ENCODE peak calls at places on chromosomes 11 and 22, in ten cellular contexts. V, L, Q, W, D, U, G, K, S and Z are unnamed samples.

GRCh38 chr11:64324692-64325469 is 7.0 kb downstream of the PRDX5 start:
- DNase-seq in V (no peak), L (no peak), Q (no peak), W (no peak), D (no peak), U (no peak), G (no peak), K (no peak), S (no peak), Z (no peak)

GRCh38 chr22:36433318-36434231 is 45.8 kb upstream of the MYH9 start:
- DNase-seq in V (no peak), L (no peak), Q (peak; percentile 64), W (no peak), D (no peak), U (peak; percentile 53), G (no peak), K (no peak), S (no peak), Z (peak; percentile 75)

GRCh38 chr11:11519184-11519583 is 102.6 kb downstream of the GALNT18 start:
- DNase-seq in V (no peak), L (no peak), Q (peak; percentile 65), W (no peak), D (no peak), U (no peak), G (no peak), K (no peak), S (no peak), Z (peak; percentile 61)

GRCh38 chr11:2444301-2445106 is at the start of the genes KCNQ1 and TRPM5:
- DNase-seq in V (no peak), L (peak; percentile 61), Q (peak; percentile 93), W (no peak), D (no peak), U (peak; percentile 81), G (no peak), K (no peak), S (peak; percentile 52), Z (peak; percentile 100)

GRCh38 chr11:134226806-134227325 is 2.4 kb downstream of the VPS26B start:
- DNase-seq in V (no peak), L (no peak), Q (no peak), W (no peak), D (no peak), U (no peak), G (no peak), K (no peak), S (no peak), Z (no peak)

GRCh38 chr22:21690401-21690801 is 24.6 kb downstream of the PPIL2 start:
- DNase-seq in V (no peak), L (no peak), Q (no peak), W (no peak), D (no peak), U (no peak), G (no peak), K (no peak), S (no peak), Z (no peak)

GRCh38 chr11:114619659-114620173 is 24.1 kb upstream of the NXPE4 start:
- DNase-seq in V (no peak), L (no peak), Q (no peak), W (no peak), D (no peak), U (no peak), G (no peak), K (no peak), S (no peak), Z (no peak)

GRCh38 chr22:48982321-48982905 is 845.3 kb downstream of the BRD1 start:
- DNase-seq in V (no peak), L (no peak), Q (no peak), W (no peak), D (no peak), U (no peak), G (no peak), K (no peak), S (no peak), Z (no peak)

GRCh38 chr11:1880746-1881441 is 10.8 kb downstream of the PRR33 start:
- DNase-seq in V (peak; percentile 19), L (no peak), Q (no peak), W (peak; percentile 15), D (no peak), U (no peak), G (no peak), K (no peak), S (no peak), Z (peak; percentile 54)

GRCh38 chr11:57680552-57680874 is 12.6 kb downstream of the ZDHHC5 start:
- DNase-seq in V (no peak), L (no peak), Q (no peak), W (no peak), D (no peak), U (peak; percentile 72), G (no peak), K (peak; percentile 12), S (peak; percentile 38), Z (no peak)

GRCh38 chr11:57675176-57675941 is 7.4 kb downstream of the ZDHHC5 start:
- DNase-seq in V (no peak), L (no peak), Q (no peak), W (no peak), D (no peak), U (no peak), G (no peak), K (no peak), S (peak; percentile 60), Z (no peak)

GRCh38 chr11:57674251-57674650 is 6.3 kb downstream of the ZDHHC5 start:
- DNase-seq in V (no peak), L (no peak), Q (no peak), W (no peak), D (no peak), U (no peak), G (no peak), K (no peak), S (no peak), Z (no peak)

GRCh38 chr11:57681168-57681567 is 13.3 kb downstream of the ZDHHC5 start:
- DNase-seq in V (no peak), L (no peak), Q (no peak), W (no peak), D (no peak), U (no peak), G (no peak), K (no peak), S (no peak), Z (no peak)

DNA sequence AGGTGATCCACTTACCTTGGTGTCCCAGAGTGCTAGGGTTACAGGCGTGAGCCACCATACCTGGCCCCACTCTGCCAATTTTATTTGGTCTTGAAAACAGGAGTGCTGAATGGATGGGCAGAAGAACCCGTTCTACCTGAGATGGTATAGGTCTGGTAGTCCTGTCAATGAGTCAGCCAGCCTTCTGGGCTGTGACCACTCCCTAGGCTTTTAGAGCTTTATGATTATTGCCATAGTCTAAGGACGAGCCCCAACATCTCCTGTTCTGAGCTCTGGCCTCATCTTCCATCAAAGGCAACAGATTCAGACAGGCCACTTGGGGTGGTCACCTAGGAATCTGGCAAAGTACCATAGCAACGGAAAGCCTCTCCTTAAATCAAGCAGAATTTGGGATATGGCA is 11.5 kb downstream of the ZDHHC5 start:
- DNase-seq in V (no peak), L (no peak), Q (no peak), W (no peak), D (no peak), U (peak; percentile 45), G (no peak), K (no peak), S (peak; percentile 54), Z (no peak)
- H3K36me3 ChIP-seq in V (no peaks in the 10 kb centered on the region), L (peaks cover 68% of the 10 kb centered on the region), Q (peaks cover 47% of the 10 kb centered on the region), W (no peaks in the 10 kb centered on the region), D (peaks cover 3% of the 10 kb centered on the region), U (peaks cover 15% of the 10 kb centered on the region), G (peaks cover 76% of the 10 kb centered on the region), K (peaks cover 20% of the 10 kb centered on the region), S (peaks cover 70% of the 10 kb centered on the region), Z (peaks cover 6% of the 10 kb centered on the region)

GRCh38 chr22:35383679-35384071 is 2.8 kb downstream of the HMOX1 start:
- DNase-seq in V (no peak), L (no peak), Q (no peak), W (no peak), D (no peak), U (no peak), G (no peak), K (no peak), S (no peak), Z (no peak)
- H3K4me3 ChIP-seq in V (peak overlapping the region; percentile 56), L (peak overlapping the region; percentile 84), Q (no peak overlapping the region), W (no peak overlapping the region), D (no peak overlapping the region), U (peak overlapping the region; percentile 40), G (no peak overlapping the region), K (no peak overlapping the region), S (no peak overlapping the region), Z (no peak overlapping the region)

DNA sequence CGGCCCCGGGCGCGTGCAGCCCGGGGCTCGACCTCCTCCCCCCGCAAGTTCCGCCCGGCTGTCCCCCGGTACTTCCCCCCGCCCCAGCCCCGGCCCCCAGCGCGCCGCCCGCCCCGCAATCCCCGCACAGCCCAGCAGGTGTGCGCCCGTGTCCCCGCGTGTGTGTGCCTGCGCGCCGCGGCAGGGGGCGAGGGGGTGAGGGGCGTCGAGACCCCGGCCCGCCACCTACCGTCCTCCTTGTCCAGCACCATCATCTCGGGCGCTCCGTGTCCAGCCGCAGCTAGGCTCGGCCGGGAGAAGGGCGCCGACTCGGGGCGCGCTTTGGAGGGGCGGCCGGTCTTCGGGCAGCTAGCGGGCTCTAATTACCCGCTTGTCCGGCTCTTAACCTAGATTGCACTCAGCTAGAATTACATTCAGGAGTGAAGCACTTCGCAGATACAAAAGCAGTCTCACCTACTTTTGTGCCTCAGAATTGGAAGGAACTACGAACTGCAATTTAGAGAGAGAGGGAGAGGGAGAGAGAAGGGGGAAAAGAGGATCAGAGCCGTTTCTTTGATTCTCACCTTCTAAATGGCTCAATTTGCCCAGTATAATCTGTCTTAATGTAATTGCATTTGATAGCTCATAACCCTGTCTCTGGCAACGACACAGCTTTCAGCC is 439 bp downstream of the LMO1 start:
- DNase-seq in V (no peak), L (no peak), Q (peak; percentile 78), W (peak; percentile 28), D (no peak), U (no peak), G (no peak), K (no peak), S (no peak), Z (peak; percentile 86)
- H3K27me3 ChIP-seq in V (peaks cover 9% of the 10 kb centered on the region), L (no peaks in the 10 kb centered on the region), Q (peaks cover 91% of the 10 kb centered on the region), W (no peaks in the 10 kb centered on the region), D (no peaks in the 10 kb centered on the region), U (peaks cover 14% of the 10 kb centered on the region), G (peaks cover 59% of the 10 kb centered on the region), K (peaks cover 56% of the 10 kb centered on the region), S (peaks cover 43% of the 10 kb centered on the region), Z (peaks cover 76% of the 10 kb centered on the region)

DNA sequence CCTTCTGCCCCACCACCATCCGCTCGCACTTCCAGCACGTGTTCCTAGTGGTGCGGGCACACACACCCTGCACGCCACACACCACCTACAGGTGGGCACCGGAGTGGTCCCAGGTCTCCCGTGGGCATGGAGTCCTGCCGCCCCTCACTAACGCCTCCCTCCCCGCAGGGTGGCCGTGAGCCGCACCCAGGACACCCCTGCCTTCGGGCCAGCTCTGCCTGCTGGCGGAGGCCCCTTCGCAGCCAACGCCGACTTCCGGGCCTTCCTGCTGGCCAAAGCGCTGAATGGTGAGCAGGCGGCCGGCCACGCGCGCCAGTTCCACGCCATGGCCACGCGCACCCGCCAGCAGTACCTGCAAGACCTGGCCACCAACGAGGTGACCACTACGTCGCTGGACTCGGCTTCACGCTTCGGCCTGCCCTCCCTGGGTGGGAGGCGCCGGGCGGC is 8.4 kb downstream of the SIPA1 start:
- DNase-seq in V (no peak), L (peak; percentile 55), Q (no peak), W (peak; percentile 53), D (no peak), U (no peak), G (no peak), K (no peak), S (no peak), Z (no peak)
- H3K36me3 ChIP-seq in V (no peaks in the 10 kb centered on the region), L (peaks cover 41% of the 10 kb centered on the region), Q (peaks cover 11% of the 10 kb centered on the region), W (no peaks in the 10 kb centered on the region), D (peaks cover 34% of the 10 kb centered on the region), U (no peaks in the 10 kb centered on the region), G (peaks cover 67% of the 10 kb centered on the region), K (no peaks in the 10 kb centered on the region), S (no peaks in the 10 kb centered on the region), Z (peaks cover 11% of the 10 kb centered on the region)